ENCODE peak calls at places on chromosomes 5 and 9, in four cellular contexts. Z, C, R and D are unnamed samples.

GRCh38 chr5:111829701-111830100 is 72.7 kb upstream of the NREP start:
- DNase-seq in Z (no peak), C (no peak), R (peak), D (no peak)

GRCh38 chr5:92505145-92505544 is 1075.9 kb downstream of the NR2F1-AS1 start:
- DNase-seq in R (peak), Z (no peak), C (no peak), D (no peak)

GRCh38 chr9:129328357-129329103 is 150.5 kb upstream of the IER5L start:
- DNase-seq in C (no peak), R (peak), Z (no peak), D (no peak)

GRCh38 chr5:15763754-15764153 is 263.8 kb downstream of the FBXL7 start:
- DNase-seq in Z (no peak), C (no peak), R (peak), D (no peak)

GRCh38 chr5:93578179-93578812 is 2.7 kb downstream of the NR2F1-AS1 start:
- DNase-seq in Z (no peak), R (peak), C (no peak), D (no peak)

GRCh38 chr5:14739961-14740360 is 75.4 kb downstream of the OTULIN start:
- DNase-seq in Z (no peak), R (no peak), C (no peak), D (no peak)

GRCh38 chr5:9149988-9150387 is 395.9 kb downstream of the SEMA5A start:
- DNase-seq in Z (no peak), C (no peak), R (no peak), D (no peak)

GRCh38 chr9:94157408-94157801 is 73.1 kb downstream of the PTPDC1 start:
- DNase-seq in R (no peak), C (no peak), Z (no peak), D (no peak)

GRCh38 chr9:85230081-85230480 is 511.7 kb downstream of the AGTPBP1 start:
- DNase-seq in R (no peak), C (no peak), Z (no peak), D (no peak)

GRCh38 chr5:132003170-132003744 is 8.2 kb downstream of the ACSL6 start:
- DNase-seq in Z (no peak), R (peak), C (no peak), D (no peak)

GRCh38 chr5:100760700-100761099 is 142.4 kb downstream of the ST8SIA4 start:
- DNase-seq in R (no peak), Z (no peak), C (no peak), D (no peak)

GRCh38 chr5:179262126-179262920 is 82.9 kb downstream of the ADAMTS2 start:
- DNase-seq in R (no peak), C (no peak), Z (peak), D (no peak)

GRCh38 chr9:37374892-37375291 is 47.6 kb upstream of the GRHPR start:
- DNase-seq in R (no peak), C (no peak), Z (no peak), D (no peak)

DNA sequence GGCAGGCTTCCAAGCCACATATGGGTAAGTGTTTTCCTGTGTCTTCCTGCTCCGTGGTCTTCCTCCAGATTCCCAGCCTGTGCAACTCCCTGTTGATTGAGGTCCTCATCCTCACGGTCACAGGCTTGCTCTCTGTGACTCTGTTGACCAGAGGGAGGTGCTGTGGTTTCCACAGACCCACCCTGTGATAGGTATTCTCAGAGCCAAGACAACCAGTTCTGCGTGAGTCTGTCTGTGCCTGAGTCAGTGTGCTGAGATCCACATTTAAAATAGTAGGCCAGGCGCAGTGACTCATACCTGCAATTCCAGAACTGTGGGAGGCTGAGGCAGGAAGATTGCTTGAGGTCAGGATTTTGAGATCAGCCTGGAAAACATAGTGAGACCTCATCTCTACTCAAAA is 388.1 kb upstream of the IRX2 start:
- DNase-seq in C (no peak), R (no peak), Z (no peak), D (no peak)
- TF ChIP-seq CTCF in C (no peak), R (no peak), Z (no peak), D (no peak)

GRCh38 chr9:124521142-124521541 is 13.9 kb upstream of the NR5A1 start:
- DNase-seq in C (no peak), R (no peak), Z (no peak), D (no peak)

GRCh38 chr9:124526174-124526573 is 19.0 kb upstream of the NR5A1 start:
- DNase-seq in Z (no peak), R (no peak), C (no peak), D (no peak)

GRCh38 chr9:124520206-124520596 is 13.0 kb upstream of the NR5A1 start:
- DNase-seq in R (no peak), C (no peak), Z (no peak), D (no peak)

GRCh38 chr9:124518116-124518515 is 10.9 kb upstream of the NR5A1 start:
- DNase-seq in R (no peak), Z (no peak), C (no peak), D (no peak)

DNA sequence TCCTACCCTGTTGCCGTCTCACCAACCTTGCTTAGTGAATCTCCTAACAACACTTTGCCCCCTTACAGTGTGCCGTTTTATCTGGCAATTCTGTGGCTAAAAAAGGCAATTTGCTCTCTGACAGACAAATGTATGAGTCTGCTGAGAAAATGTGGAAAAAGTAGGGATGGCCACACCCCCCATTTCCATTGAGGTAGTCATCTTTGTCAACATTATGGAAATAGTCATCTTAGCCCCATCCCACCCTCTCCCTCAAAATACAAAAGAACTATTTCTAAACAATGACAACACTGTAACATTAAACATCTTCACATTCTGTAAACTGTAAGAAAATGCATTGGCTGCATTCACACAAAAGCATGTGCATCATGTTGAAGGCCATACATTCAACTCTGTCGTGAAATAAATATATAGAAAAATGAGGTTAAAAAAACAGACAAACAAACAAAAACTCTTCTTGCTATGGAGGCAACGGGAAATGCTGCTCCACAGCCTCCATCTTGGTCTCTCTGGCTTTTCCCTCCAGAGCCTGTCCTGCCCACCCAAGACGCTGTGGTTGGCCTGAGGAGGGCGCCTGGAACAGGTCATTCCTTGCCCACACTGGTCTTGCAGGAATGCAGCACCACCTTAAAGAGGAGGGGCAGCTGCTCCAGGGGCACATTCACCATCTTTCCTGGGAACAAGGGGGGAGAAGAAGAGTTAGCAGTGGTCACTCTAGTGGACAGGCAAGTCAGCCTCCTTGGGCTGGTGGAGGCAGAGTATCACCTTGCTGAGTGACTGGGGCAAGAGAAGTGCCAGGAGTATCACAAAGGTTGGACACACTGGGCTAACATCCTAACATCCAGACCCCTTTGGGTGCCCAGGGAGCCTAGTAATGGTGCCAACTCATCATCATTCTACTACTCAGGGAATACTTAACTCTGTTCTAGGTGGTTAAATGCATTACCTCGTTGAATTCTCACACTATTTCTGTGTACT is 15.2 kb upstream of the NR5A1 start:
- DNase-seq in R (no peak), Z (no peak), C (no peak), D (no peak)
- TF ChIP-seq CTCF in R (no peak), Z (no peak), C (no peak), D (no peak)

GRCh38 chr5:171451421-171451820 is 32.0 kb downstream of the FGF18 start:
- DNase-seq in C (no peak), R (no peak), Z (no peak), D (no peak)

GRCh38 chr5:171450423-171451246 is 31.2 kb downstream of the FGF18 start:
- DNase-seq in C (peak), Z (no peak), R (peak), D (no peak)

GRCh38 chr5:171454549-171454948 is 35.1 kb downstream of the FGF18 start:
- DNase-seq in Z (no peak), C (no peak), R (no peak), D (no peak)

GRCh38 chr5:171453988-171454387 is 34.5 kb downstream of the FGF18 start:
- DNase-seq in C (no peak), Z (no peak), R (no peak), D (no peak)

DNA sequence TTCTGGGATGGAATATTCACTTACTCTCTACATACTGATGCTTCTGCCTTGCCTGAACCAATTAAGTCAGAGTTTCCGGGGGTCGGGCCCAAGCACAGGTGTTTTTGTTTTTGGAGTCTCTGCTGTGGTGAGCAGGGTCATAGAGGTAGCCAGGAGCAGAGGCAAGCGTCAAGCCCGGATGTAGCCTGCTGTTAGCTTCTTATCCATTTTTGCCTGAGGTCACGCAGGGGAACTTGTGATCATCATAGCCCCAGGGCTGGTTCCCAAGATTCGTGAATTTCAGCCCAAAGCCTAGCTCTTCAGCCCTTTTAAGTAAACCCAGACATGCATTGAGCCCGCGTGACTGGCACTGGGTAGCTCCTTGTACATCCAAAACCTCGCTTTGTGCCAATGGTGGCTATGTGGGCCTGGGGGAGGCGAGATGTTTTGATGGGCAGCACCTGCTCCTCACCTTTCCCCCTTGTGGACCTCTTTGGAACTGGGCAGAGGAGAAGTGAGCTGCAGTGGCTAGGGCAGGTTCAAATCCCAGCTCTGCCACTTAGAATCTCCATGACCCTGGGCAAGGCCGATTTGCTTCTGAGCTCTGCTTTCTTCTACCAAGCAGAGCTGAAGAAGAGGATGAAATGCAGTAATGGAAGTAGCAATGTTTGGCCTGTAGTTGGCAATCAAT is 33.7 kb downstream of the FGF18 start:
- DNase-seq in Z (no peak), R (no peak), C (no peak), D (no peak)
- TF ChIP-seq CTCF in Z (no peak), R (no peak), C (no peak), D (no peak)

GRCh38 chr9:100465765-100466164 is 7.2 kb upstream of the TMEFF1 start:
- DNase-seq in Z (no peak), R (no peak), C (no peak), D (no peak)
- TF ChIP-seq CTCF in Z (no peak), R (no peak), C (no peak), D (no peak)

GRCh38 chr5:120082316-120083068 is 381.6 kb upstream of the PRR16 start:
- DNase-seq in R (peak), Z (no peak), C (no peak), D (no peak)
- TF ChIP-seq CTCF in R (peak), Z (no peak), C (no peak), D (no peak)

DNA sequence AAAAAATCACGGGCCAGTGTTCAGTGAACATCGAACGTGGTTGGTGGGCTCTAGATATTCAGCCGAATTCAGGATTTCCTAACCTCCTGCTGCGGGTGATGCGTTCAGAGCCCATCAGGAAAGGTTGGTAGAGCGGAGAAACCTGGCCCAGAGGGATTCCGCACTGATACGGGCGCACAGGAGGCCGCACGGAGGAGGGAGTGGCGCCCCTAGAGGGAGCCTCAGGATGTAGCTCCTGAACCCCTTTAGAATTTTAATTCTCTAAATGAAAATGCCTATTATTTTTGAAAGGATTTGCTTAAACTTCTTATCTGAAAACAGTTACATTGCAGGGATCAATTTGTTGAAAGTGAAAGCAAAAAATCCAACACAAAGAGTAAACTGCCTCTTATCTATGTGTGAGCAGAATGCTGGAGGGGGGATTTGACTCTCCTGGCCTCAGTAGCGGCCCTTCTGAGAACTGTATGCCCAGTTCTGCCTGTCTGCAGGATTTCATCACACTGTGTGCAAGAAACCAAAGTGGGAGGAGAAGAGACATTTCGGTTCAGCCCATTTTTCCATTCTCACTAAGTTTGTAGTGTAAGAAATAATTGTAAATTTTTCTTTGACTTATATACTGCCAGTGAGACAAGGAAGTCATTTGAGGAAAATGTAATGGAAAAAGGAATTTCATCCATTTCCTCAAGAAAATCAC is 75.9 kb downstream of the TENT4A start:
- DNase-seq in Z (no peak), C (no peak), R (no peak), D (no peak)
- TF ChIP-seq CTCF in Z (no peak), C (no peak), R (no peak), D (no peak)

GRCh38 chr9:75488082-75488713 is 399.9 kb downstream of the OSTF1 start:
- DNase-seq in C (no peak), Z (no peak), R (no peak), D (no peak)

GRCh38 chr9:75483636-75484035 is 395.3 kb downstream of the OSTF1 start:
- DNase-seq in Z (no peak), C (no peak), R (no peak), D (no peak)

DNA sequence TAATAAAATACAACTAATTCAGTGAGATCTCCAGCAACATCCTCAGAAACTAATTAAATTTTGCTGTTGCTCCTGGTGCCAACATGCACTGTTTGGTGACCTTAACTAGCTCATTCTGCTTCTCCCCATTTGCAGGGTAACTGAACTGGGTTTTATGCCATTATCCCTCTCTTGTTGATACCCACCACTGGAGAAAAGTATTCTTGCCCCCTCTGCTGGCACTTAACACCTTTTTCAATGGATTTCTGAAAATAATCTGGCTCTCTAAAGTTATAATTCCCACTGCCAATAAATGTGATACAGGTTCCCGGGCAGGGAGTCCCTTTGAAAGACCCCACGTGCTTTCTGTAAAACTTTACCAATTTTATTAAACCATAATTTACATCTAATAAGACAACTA is 394.3 kb downstream of the OSTF1 start:
- DNase-seq in R (no peak), Z (no peak), C (no peak), D (no peak)
- TF ChIP-seq CTCF in R (no peak), Z (no peak), C (no peak), D (no peak)

DNA sequence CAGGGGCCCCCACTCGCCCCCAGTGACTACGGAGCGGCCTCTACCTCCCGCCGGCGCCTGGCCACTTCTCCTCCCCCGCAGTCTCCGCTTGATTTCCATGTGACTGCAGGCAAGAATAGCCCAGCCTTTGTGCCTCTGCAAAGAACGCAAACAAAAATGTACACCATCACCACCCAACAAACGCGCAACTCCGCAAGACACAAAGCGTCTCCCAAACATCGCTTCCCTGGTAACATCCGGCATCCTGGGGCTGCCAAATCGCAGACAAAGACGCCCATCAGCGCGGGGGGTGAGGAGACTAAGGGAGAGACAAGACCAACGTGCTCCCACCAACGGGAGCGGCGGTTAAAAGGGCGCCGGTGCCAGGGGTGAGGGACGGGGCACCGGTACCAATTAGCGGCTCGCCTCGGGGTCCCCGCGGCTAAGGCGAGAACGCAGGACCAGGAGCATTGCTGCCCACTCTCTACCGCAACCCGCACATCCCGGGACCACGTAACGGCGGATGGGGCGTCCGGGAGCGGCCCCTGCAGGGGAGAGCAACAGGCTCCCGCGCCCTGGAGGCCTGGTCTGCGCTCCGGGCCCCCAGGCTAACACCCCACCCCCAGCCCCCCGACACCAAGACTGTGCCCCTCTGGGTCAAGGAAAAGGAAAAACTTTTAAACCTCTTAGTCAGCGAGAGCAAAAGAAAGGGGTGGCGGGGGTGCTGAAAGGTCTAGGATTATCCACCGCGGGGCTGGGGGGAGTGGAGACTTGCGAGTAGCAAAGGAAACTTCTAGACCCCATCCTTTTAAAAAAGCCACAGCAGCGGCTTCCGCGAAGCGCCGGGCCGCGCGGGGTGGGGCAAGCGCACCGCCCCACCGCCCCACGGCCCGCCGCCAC is 885 bp downstream of the MPDZ start:
- DNase-seq in R (peak), C (peak), Z (peak), D (peak)
- TF ChIP-seq CTCF in R (peak), C (no peak), Z (no peak), D (no peak)

DNA sequence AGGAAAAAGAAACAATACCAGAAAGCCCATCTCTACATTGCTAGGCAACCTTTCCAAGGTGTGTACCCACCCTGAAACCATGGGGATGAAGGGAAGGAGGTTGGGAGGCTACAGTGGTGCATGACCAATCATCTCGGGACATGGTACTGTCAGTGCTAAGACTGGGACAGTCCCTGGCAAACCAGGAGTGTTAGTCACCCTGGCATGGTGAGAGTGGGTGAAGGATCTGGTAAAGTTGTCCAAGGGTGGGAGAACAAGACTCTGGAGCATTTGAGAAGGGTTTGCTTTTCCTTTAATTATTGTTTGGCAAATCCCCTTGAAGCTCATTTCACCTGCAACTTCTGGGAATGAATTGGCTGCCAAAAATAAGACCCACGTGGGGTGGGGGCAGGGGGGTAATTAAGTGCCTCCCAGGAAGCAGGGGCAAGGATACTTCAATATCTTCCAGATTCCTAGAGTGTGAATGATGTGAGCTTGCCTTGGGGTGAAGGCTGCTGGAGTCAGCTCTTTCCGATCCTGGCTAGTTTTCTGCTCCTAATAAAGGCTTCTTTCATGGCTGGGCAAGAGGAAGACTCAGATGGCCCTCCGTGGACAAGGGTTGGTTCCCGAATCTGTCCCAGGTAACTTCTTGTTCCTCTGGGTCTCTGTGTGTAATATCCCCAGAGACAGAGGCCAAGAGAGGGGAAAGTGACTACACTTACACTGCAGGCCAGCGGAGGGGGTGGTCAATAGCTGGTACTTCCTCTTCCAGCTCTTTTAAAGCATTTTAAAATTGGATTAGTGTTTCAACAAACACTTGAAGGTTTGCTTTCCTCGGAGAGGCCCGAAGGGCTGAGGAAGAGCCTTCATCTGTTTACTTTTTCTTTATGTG is 61.6 kb upstream of the SPRY4 start:
- DNase-seq in C (no peak), R (no peak), Z (no peak), D (no peak)
- TF ChIP-seq CTCF in C (no peak), R (peak), Z (no peak), D (no peak)

GRCh38 chr5:146528232-146528631 is 12.2 kb upstream of the GPR151 start:
- DNase-seq in C (no peak), Z (no peak), R (peak), D (no peak)
- TF ChIP-seq CTCF in C (no peak), Z (no peak), R (peak), D (no peak)